ENCODE peak calls at places on chromosomes 3 and 15, in ten cellular contexts. One of them, this sample, is unnamed.

GRCh38 chr15:43776101-43776717 is 557 bp downstream of the ELL3 start:
- DNase-seq in GM10248: peak
- DNase-seq in WTC11: peak
- DNase-seq in fibroblast of pulmonary artery: no peak
- DNase-seq in spleen: peak
- DNase-seq in AG09309: no peak
- DNase-seq in pancreas: peak
- DNase-seq in BE2C: peak
- DNase-seq in ascending aorta: no peak
- DNase-seq in psoas muscle: no peak
- DNase-seq in this sample: no peak

GRCh38 chr15:89740137-89740536 is 10.9 kb downstream of the MESP1 start:
- DNase-seq in spleen: no peak
- DNase-seq in AG09309: no peak
- DNase-seq in BE2C: peak
- DNase-seq in WTC11: peak
- DNase-seq in fibroblast of pulmonary artery: peak
- DNase-seq in psoas muscle: no peak
- DNase-seq in GM10248: peak
- DNase-seq in pancreas: no peak
- DNase-seq in ascending aorta: peak
- DNase-seq in this sample: peak

GRCh38 chr3:25235471-25235870 is 192.6 kb upstream of the RARB start:
- DNase-seq in pancreas: no peak
- DNase-seq in fibroblast of pulmonary artery: no peak
- DNase-seq in GM10248: no peak
- DNase-seq in BE2C: no peak
- DNase-seq in WTC11: no peak
- DNase-seq in ascending aorta: no peak
- DNase-seq in psoas muscle: no peak
- DNase-seq in spleen: no peak
- DNase-seq in AG09309: peak
- DNase-seq in this sample: no peak

GRCh38 chr15:74340139-74340538 is 27.3 kb downstream of the CYP11A1 start:
- DNase-seq in psoas muscle: no peak
- DNase-seq in WTC11: peak
- DNase-seq in BE2C: no peak
- DNase-seq in spleen: peak
- DNase-seq in AG09309: no peak
- DNase-seq in GM10248: no peak
- DNase-seq in fibroblast of pulmonary artery: peak
- DNase-seq in ascending aorta: no peak
- DNase-seq in pancreas: no peak
- DNase-seq in this sample: no peak

GRCh38 chr3:160661660-160662059 is 15.3 kb upstream of the ARL14 start:
- DNase-seq in WTC11: no peak
- DNase-seq in GM10248: no peak
- DNase-seq in psoas muscle: no peak
- DNase-seq in fibroblast of pulmonary artery: no peak
- DNase-seq in pancreas: no peak
- DNase-seq in AG09309: no peak
- DNase-seq in spleen: no peak
- DNase-seq in BE2C: no peak
- DNase-seq in ascending aorta: no peak
- DNase-seq in this sample: no peak

GRCh38 chr3:99901200-99901926 is 83.7 kb downstream of the CMSS1 start:
- DNase-seq in GM10248: no peak
- DNase-seq in pancreas: no peak
- DNase-seq in spleen: no peak
- DNase-seq in BE2C: no peak
- DNase-seq in psoas muscle: no peak
- DNase-seq in AG09309: no peak
- DNase-seq in WTC11: no peak
- DNase-seq in fibroblast of pulmonary artery: peak
- DNase-seq in ascending aorta: no peak
- DNase-seq in this sample: no peak

GRCh38 chr3:48607519-48607918 is 1.9 kb downstream of the UQCRC1 start:
- DNase-seq in pancreas: no peak
- DNase-seq in AG09309: no peak
- DNase-seq in ascending aorta: no peak
- DNase-seq in GM10248: no peak
- DNase-seq in fibroblast of pulmonary artery: peak
- DNase-seq in psoas muscle: no peak
- DNase-seq in WTC11: no peak
- DNase-seq in spleen: no peak
- DNase-seq in BE2C: no peak
- DNase-seq in this sample: no peak

GRCh38 chr3:26106119-26106690 is 316.3 kb downstream of the OXSM start:
- DNase-seq in WTC11: no peak
- DNase-seq in GM10248: no peak
- DNase-seq in AG09309: no peak
- DNase-seq in ascending aorta: no peak
- DNase-seq in BE2C: no peak
- DNase-seq in pancreas: no peak
- DNase-seq in psoas muscle: no peak
- DNase-seq in spleen: no peak
- DNase-seq in fibroblast of pulmonary artery: no peak
- DNase-seq in this sample: no peak

GRCh38 chr3:155065537-155065936 is 14.6 kb upstream of the MME start:
- DNase-seq in psoas muscle: no peak
- DNase-seq in BE2C: no peak
- DNase-seq in fibroblast of pulmonary artery: peak
- DNase-seq in pancreas: no peak
- DNase-seq in GM10248: no peak
- DNase-seq in WTC11: no peak
- DNase-seq in ascending aorta: no peak
- DNase-seq in AG09309: peak
- DNase-seq in spleen: no peak
- DNase-seq in this sample: no peak

GRCh38 chr15:87733005-87733404 is 523.5 kb downstream of the NTRK3 start:
- DNase-seq in spleen: no peak
- DNase-seq in WTC11: no peak
- DNase-seq in psoas muscle: no peak
- DNase-seq in AG09309: no peak
- DNase-seq in fibroblast of pulmonary artery: peak
- DNase-seq in ascending aorta: no peak
- DNase-seq in BE2C: peak
- DNase-seq in GM10248: no peak
- DNase-seq in pancreas: no peak
- DNase-seq in this sample: no peak

GRCh38 chr15:51658664-51659063 is 22.6 kb upstream of the SCG3 start:
- DNase-seq in WTC11: no peak
- DNase-seq in pancreas: no peak
- DNase-seq in spleen: no peak
- DNase-seq in ascending aorta: no peak
- DNase-seq in GM10248: no peak
- DNase-seq in BE2C: no peak
- DNase-seq in psoas muscle: no peak
- DNase-seq in AG09309: no peak
- DNase-seq in fibroblast of pulmonary artery: no peak
- DNase-seq in this sample: no peak

GRCh38 chr15:69129026-69129385 is 31.4 kb upstream of the GLCE start:
- DNase-seq in spleen: no peak
- DNase-seq in BE2C: no peak
- DNase-seq in ascending aorta: no peak
- DNase-seq in psoas muscle: no peak
- DNase-seq in pancreas: no peak
- DNase-seq in GM10248: no peak
- DNase-seq in WTC11: no peak
- DNase-seq in fibroblast of pulmonary artery: no peak
- DNase-seq in AG09309: no peak
- DNase-seq in this sample: no peak

GRCh38 chr3:143604849-143605660 is 243.2 kb downstream of the SLC9A9 start:
- DNase-seq in BE2C: no peak
- DNase-seq in pancreas: no peak
- DNase-seq in GM10248: no peak
- DNase-seq in psoas muscle: no peak
- DNase-seq in ascending aorta: no peak
- DNase-seq in WTC11: no peak
- DNase-seq in AG09309: no peak
- DNase-seq in fibroblast of pulmonary artery: peak
- DNase-seq in spleen: no peak
- DNase-seq in this sample: no peak

GRCh38 chr3:111359261-111360030 is 182.6 kb upstream of the CD96 start:
- DNase-seq in BE2C: no peak
- DNase-seq in WTC11: no peak
- DNase-seq in AG09309: no peak
- DNase-seq in psoas muscle: no peak
- DNase-seq in GM10248: no peak
- DNase-seq in pancreas: no peak
- DNase-seq in fibroblast of pulmonary artery: no peak
- DNase-seq in ascending aorta: no peak
- DNase-seq in spleen: no peak
- DNase-seq in this sample: no peak

GRCh38 chr3:184395320-184395660 is 15.4 kb downstream of the CHRD start:
- DNase-seq in pancreas: peak
- DNase-seq in GM10248: no peak
- DNase-seq in WTC11: no peak
- DNase-seq in AG09309: no peak
- DNase-seq in spleen: no peak
- DNase-seq in ascending aorta: no peak
- DNase-seq in fibroblast of pulmonary artery: no peak
- DNase-seq in psoas muscle: no peak
- DNase-seq in BE2C: no peak
- DNase-seq in this sample: no peak

GRCh38 chr15:35540885-35541284 is 5.1 kb downstream of the DPH6 start:
- DNase-seq in pancreas: no peak
- DNase-seq in WTC11: no peak
- DNase-seq in GM10248: no peak
- DNase-seq in psoas muscle: no peak
- DNase-seq in spleen: no peak
- DNase-seq in BE2C: no peak
- DNase-seq in fibroblast of pulmonary artery: peak
- DNase-seq in AG09309: peak
- DNase-seq in ascending aorta: no peak
- DNase-seq in this sample: no peak
- TF ChIP-seq CTCF in pancreas: no peak
- TF ChIP-seq CTCF in WTC11: no peak
- TF ChIP-seq CTCF in GM10248: no peak
- TF ChIP-seq CTCF in psoas muscle: no peak
- TF ChIP-seq CTCF in spleen: no peak
- TF ChIP-seq CTCF in BE2C: no peak
- TF ChIP-seq CTCF in fibroblast of pulmonary artery: no peak
- TF ChIP-seq CTCF in AG09309: no peak
- TF ChIP-seq CTCF in ascending aorta: no peak
- TF ChIP-seq CTCF in this sample: no peak

GRCh38 chr3:14405120-14405885 is 2.9 kb downstream of the SLC6A6 start:
- DNase-seq in pancreas: no peak
- DNase-seq in WTC11: no peak
- DNase-seq in BE2C: no peak
- DNase-seq in psoas muscle: no peak
- DNase-seq in GM10248: no peak
- DNase-seq in ascending aorta: no peak
- DNase-seq in AG09309: no peak
- DNase-seq in fibroblast of pulmonary artery: peak
- DNase-seq in spleen: no peak
- DNase-seq in this sample: no peak

GRCh38 chr3:14401692-14402303 is 608 bp upstream of the SLC6A6 start:
- DNase-seq in pancreas: no peak
- DNase-seq in GM10248: no peak
- DNase-seq in ascending aorta: no peak
- DNase-seq in AG09309: no peak
- DNase-seq in spleen: no peak
- DNase-seq in WTC11: no peak
- DNase-seq in psoas muscle: no peak
- DNase-seq in fibroblast of pulmonary artery: no peak
- DNase-seq in BE2C: no peak
- DNase-seq in this sample: no peak

GRCh38 chr3:14403636-14404395 is 1.4 kb downstream of the SLC6A6 start:
- DNase-seq in spleen: no peak
- DNase-seq in pancreas: no peak
- DNase-seq in GM10248: no peak
- DNase-seq in BE2C: no peak
- DNase-seq in psoas muscle: peak
- DNase-seq in AG09309: no peak
- DNase-seq in ascending aorta: peak
- DNase-seq in fibroblast of pulmonary artery: no peak
- DNase-seq in WTC11: no peak
- DNase-seq in this sample: no peak

GRCh38 chr3:14404396-14405119 is 2.2 kb downstream of the SLC6A6 start:
- DNase-seq in ascending aorta: no peak
- DNase-seq in GM10248: no peak
- DNase-seq in fibroblast of pulmonary artery: no peak
- DNase-seq in spleen: no peak
- DNase-seq in BE2C: no peak
- DNase-seq in WTC11: no peak
- DNase-seq in pancreas: no peak
- DNase-seq in psoas muscle: no peak
- DNase-seq in AG09309: no peak
- DNase-seq in this sample: no peak

DNA sequence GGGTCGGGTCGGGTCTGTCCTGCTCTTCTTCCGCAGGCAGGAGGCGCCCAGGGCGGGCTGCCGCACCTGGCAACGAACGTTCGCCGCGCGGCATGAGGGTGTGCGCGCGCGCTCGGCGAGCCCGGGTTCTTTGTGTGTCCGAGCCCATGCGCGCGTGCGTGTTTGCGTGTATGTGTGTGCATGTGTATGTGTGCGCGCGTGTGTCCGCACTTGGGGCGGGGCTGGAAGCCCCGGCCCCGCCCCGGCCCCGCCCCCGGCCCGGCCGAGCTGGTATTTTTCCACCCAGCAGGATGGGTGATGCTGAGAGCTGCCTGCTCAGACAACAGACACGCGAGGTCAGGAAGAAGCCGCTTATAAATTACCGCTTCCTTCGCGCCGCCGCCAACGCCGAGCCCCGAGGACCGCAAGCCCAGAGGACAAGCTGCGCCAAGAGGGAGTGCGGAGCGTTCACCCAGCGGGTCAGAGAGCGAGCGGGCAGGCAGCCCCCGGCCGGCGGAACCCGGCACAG is at the start of gene SLC6A6:
- DNase-seq in BE2C: peak
- DNase-seq in fibroblast of pulmonary artery: peak
- DNase-seq in ascending aorta: peak
- DNase-seq in WTC11: peak
- DNase-seq in pancreas: peak
- DNase-seq in psoas muscle: peak
- DNase-seq in spleen: peak
- DNase-seq in GM10248: peak
- DNase-seq in AG09309: peak
- DNase-seq in this sample: peak
- TF ChIP-seq CTCF in BE2C: peak
- TF ChIP-seq CTCF in fibroblast of pulmonary artery: peak
- TF ChIP-seq CTCF in ascending aorta: peak
- TF ChIP-seq CTCF in WTC11: no peak
- TF ChIP-seq CTCF in pancreas: no peak
- TF ChIP-seq CTCF in psoas muscle: peak
- TF ChIP-seq CTCF in spleen: peak
- TF ChIP-seq CTCF in GM10248: peak
- TF ChIP-seq CTCF in AG09309: peak
- TF ChIP-seq CTCF in this sample: peak

GRCh38 chr3:141542989-141543388 is 56.2 kb downstream of the RASA2 start:
- DNase-seq in WTC11: no peak
- DNase-seq in spleen: no peak
- DNase-seq in GM10248: no peak
- DNase-seq in ascending aorta: no peak
- DNase-seq in psoas muscle: no peak
- DNase-seq in BE2C: no peak
- DNase-seq in pancreas: no peak
- DNase-seq in AG09309: no peak
- DNase-seq in fibroblast of pulmonary artery: no peak
- DNase-seq in this sample: no peak
- TF ChIP-seq CTCF in WTC11: no peak
- TF ChIP-seq CTCF in spleen: no peak
- TF ChIP-seq CTCF in GM10248: no peak
- TF ChIP-seq CTCF in ascending aorta: no peak
- TF ChIP-seq CTCF in psoas muscle: no peak
- TF ChIP-seq CTCF in BE2C: no peak
- TF ChIP-seq CTCF in pancreas: peak
- TF ChIP-seq CTCF in AG09309: no peak
- TF ChIP-seq CTCF in fibroblast of pulmonary artery: no peak
- TF ChIP-seq CTCF in this sample: no peak

GRCh38 chr3:129604942-129605592 is 1.4 kb downstream of the PLXND1 start:
- DNase-seq in WTC11: no peak
- DNase-seq in fibroblast of pulmonary artery: no peak
- DNase-seq in BE2C: no peak
- DNase-seq in psoas muscle: no peak
- DNase-seq in ascending aorta: no peak
- DNase-seq in GM10248: no peak
- DNase-seq in spleen: no peak
- DNase-seq in pancreas: no peak
- DNase-seq in AG09309: no peak
- DNase-seq in this sample: peak
- TF ChIP-seq CTCF in WTC11: no peak
- TF ChIP-seq CTCF in fibroblast of pulmonary artery: no peak
- TF ChIP-seq CTCF in BE2C: peak
- TF ChIP-seq CTCF in psoas muscle: no peak
- TF ChIP-seq CTCF in ascending aorta: peak
- TF ChIP-seq CTCF in GM10248: no peak
- TF ChIP-seq CTCF in spleen: no peak
- TF ChIP-seq CTCF in pancreas: no peak
- TF ChIP-seq CTCF in AG09309: no peak
- TF ChIP-seq CTCF in this sample: no peak

This sample was measured in natural killer cell.